ENCODE peak calls at places on chromosomes 11 and 22, in five cellular contexts. N is iris pigment epithelial cell, Z is CD14-positive monocyte, A is HuH-7, X is COR-L47. D is an unnamed sample.

GRCh38 chr22:45544588-45545170 is 42.0 kb downstream of the FBLN1 start:
- DNase-seq in N (peak; percentile 62), Z (no peak), A (no peak), X (no peak), D (no peak)

GRCh38 chr11:65719887-65720236 is 736 bp downstream of the RNASEH2C start:
- DNase-seq in N (peak; percentile 62), Z (no peak), A (peak; percentile 26), X (no peak), D (no peak)

GRCh38 chr22:22945195-22945594 is 57.6 kb downstream of the IGLL5 start:
- DNase-seq in N (no peak), Z (no peak), A (no peak), X (no peak), D (no peak)

GRCh38 chr11:11764428-11764803 is 77.4 kb upstream of the USP47 start:
- DNase-seq in N (no peak), Z (no peak), A (no peak), X (no peak), D (no peak)

GRCh38 chr11:133515075-133515474 is 17.2 kb downstream of the OPCML start:
- DNase-seq in N (no peak), Z (no peak), A (no peak), X (peak; percentile 23), D (no peak)

GRCh38 chr11:113705871-113706654 is at the start of gene TMPRSS5:
- DNase-seq in N (no peak), Z (no peak), A (no peak), X (no peak), D (no peak)

GRCh38 chr11:118153976-118154375 is 1.4 kb upstream of the SCN4B start:
- DNase-seq in N (no peak), Z (no peak), A (no peak), X (no peak), D (no peak)

GRCh38 chr11:131893988-131894387 is 523.6 kb downstream of the NTM start:
- DNase-seq in N (no peak), Z (no peak), A (no peak), X (no peak), D (no peak)

GRCh38 chr11:130208241-130209127 is 48.9 kb downstream of the ST14 start:
- DNase-seq in N (no peak), Z (no peak), A (peak; percentile 6), X (no peak), D (no peak)

GRCh38 chr22:31160328-31160978 is 471 bp downstream of the RNF185 start:
- DNase-seq in N (peak; percentile 44), Z (no peak), A (no peak), X (no peak), D (no peak)

GRCh38 chr11:44945639-44946038 is 5.0 kb downstream of the TP53I11 start:
- DNase-seq in N (no peak), Z (no peak), A (no peak), X (no peak), D (no peak)

GRCh38 chr11:134238956-134239355 is 14.2 kb downstream of the THYN1 start:
- DNase-seq in N (no peak), Z (no peak), A (no peak), X (no peak), D (no peak)

GRCh38 chr22:45903355-45904149 is 73.4 kb downstream of the WNT7B start:
- DNase-seq in N (peak; percentile 82), Z (no peak), A (no peak), X (no peak), D (no peak)

GRCh38 chr11:122696662-122697061 is 41.1 kb downstream of the UBASH3B start:
- DNase-seq in N (no peak), Z (no peak), A (no peak), X (no peak), D (no peak)

GRCh38 chr11:120248551-120249278 is 8.8 kb downstream of the POU2F3 start:
- DNase-seq in N (peak; percentile 39), Z (no peak), A (no peak), X (no peak), D (no peak)

D was measured in A549.